ENCODE peak calls at places on chromosomes 4 and X, in five cellular contexts. C is AML-193, G is fibroblast of the aortic adventitia, L is COLO829, I is NCI-H2107. U is an unnamed sample.

GRCh38 chr4:38084984-38085383 is 124.8 kb downstream of the PTTG2 start:
- DNase-seq in L (no peak), G (peak), C (no peak), I (no peak), U (no peak)

GRCh38 chrX:2875798-2876399 is 47.2 kb downstream of the GYG2 start:
- DNase-seq in I (no peak), L (peak), C (no peak), G (peak), U (no peak)

GRCh38 chr4:126558596-126558995 is 1074.2 kb upstream of the INTU start:
- DNase-seq in L (no peak), I (no peak), G (no peak), C (no peak), U (no peak)

GRCh38 chr4:35511851-35512250 is 732.5 kb downstream of the ARAP2 start:
- DNase-seq in I (no peak), L (no peak), C (no peak), G (no peak), U (no peak)

GRCh38 chr4:55321707-55322264 is 24.3 kb upstream of the SRD5A3 start:
- DNase-seq in L (peak), C (peak), I (peak), G (peak), U (no peak)

GRCh38 chrX:76987381-76987780 is 459.8 kb upstream of the FGF16 start:
- DNase-seq in I (no peak), C (no peak), L (no peak), G (peak), U (no peak)

GRCh38 chr4:6513678-6514077 is 41.3 kb upstream of the PPP2R2C start:
- DNase-seq in G (no peak), C (no peak), L (no peak), I (no peak), U (no peak)

GRCh38 chr4:8747896-8748575 is 123.6 kb downstream of the HMX1 start:
- DNase-seq in L (no peak), I (no peak), C (no peak), G (no peak), U (no peak)

GRCh38 chr4:17726911-17727310 is 54.5 kb downstream of the FAM184B start:
- DNase-seq in C (no peak), I (no peak), L (no peak), G (no peak), U (no peak)

GRCh38 chrX:100994352-100995281 is 25.1 kb downstream of the ARL13A start:
- DNase-seq in L (peak), C (no peak), G (peak), I (no peak), U (no peak)

GRCh38 chr4:81130569-81130968 is 84.5 kb downstream of the PRKG2 start:
- DNase-seq in G (no peak), L (no peak), I (no peak), C (no peak), U (no peak)

GRCh38 chrX:38868941-38869378 is 67.7 kb downstream of the MID1IP1 start:
- DNase-seq in C (peak), G (peak), I (no peak), L (peak), U (no peak)

GRCh38 chrX:20857746-20858145 is 516.5 kb upstream of the CNKSR2 start:
- DNase-seq in C (no peak), L (peak), G (peak), I (no peak), U (no peak)

GRCh38 chr4:61202100-61202637 is 2.0 kb downstream of the ADGRL3 start:
- DNase-seq in C (no peak), L (no peak), G (no peak), I (no peak), U (peak)

GRCh38 chr4:184757810-184758209 is 23.9 kb upstream of the CENPU start:
- DNase-seq in C (no peak), G (peak), L (no peak), I (no peak), U (no peak)

GRCh38 chrX:135484636-135485289 is 35.7 kb upstream of the INTS6L start:
- DNase-seq in C (peak), I (no peak), G (peak), L (peak), U (no peak)

GRCh38 chrX:38717871-38718270 is 83.4 kb upstream of the MID1IP1 start:
- DNase-seq in C (peak), G (peak), L (peak), I (no peak), U (no peak)

GRCh38 chrX:20515841-20516461 is 249.2 kb upstream of the RPS6KA3 start:
- DNase-seq in L (peak), G (peak), I (no peak), C (peak), U (no peak)

GRCh38 chrX:9878141-9878875 is 88.8 kb upstream of the CLDN34 start:
- DNase-seq in L (no peak), G (no peak), C (no peak), I (peak), U (no peak)

GRCh38 chr4:7647932-7648812 is 213.4 kb upstream of the PSAPL1 start:
- DNase-seq in C (peak), L (no peak), I (no peak), G (no peak), U (no peak)

GRCh38 chrX:23990455-23990854 is 36.5 kb downstream of the KLHL15 start:
- DNase-seq in G (no peak), C (no peak), L (no peak), I (no peak), U (no peak)

GRCh38 chr4:7659429-7660175 is 224.9 kb upstream of the PSAPL1 start:
- DNase-seq in I (no peak), L (no peak), G (no peak), C (no peak), U (no peak)

GRCh38 chr4:3787489-3788365 is 21.5 kb downstream of the ADRA2C start:
- DNase-seq in C (no peak), G (no peak), I (no peak), L (peak), U (no peak)

GRCh38 chr4:83989835-83990234 is 453.9 kb downstream of the GPAT3 start:
- DNase-seq in C (no peak), G (no peak), I (no peak), L (no peak), U (no peak)

GRCh38 chrX:78199851-78200250 is 60.4 kb upstream of the TAF9B start:
- DNase-seq in I (no peak), L (peak), G (peak), C (peak), U (no peak)

GRCh38 chr4:36363024-36363423 is 81.6 kb downstream of the DTHD1 start:
- DNase-seq in I (no peak), L (no peak), C (no peak), G (no peak), U (no peak)

GRCh38 chrX:148499638-148500427 is 584 bp upstream of the AFF2 start:
- DNase-seq in C (no peak), I (no peak), L (no peak), G (no peak), U (no peak)

U was measured in cerebellar nuclear complex.